ENCODE peak calls at places on chromosomes 16 and 17, in four cellular contexts. K is fibroblast of lung, M is uterus, I is pancreas. Y is an unnamed sample.

GRCh38 chr17:10067446-10068143 is 130.8 kb downstream of the GAS7 start:
- DNase-seq in K (no peak), M (no peak), I (no peak), Y (no peak)

GRCh38 chr16:49924078-49924477 is 68.2 kb upstream of the ZNF423 start:
- DNase-seq in K (no peak), M (no peak), I (no peak), Y (no peak)

GRCh38 chr17:48483004-48483403 is 47.8 kb downstream of the HOXB1 start:
- DNase-seq in I (peak; percentile 20), M (no peak), K (no peak), Y (no peak)

GRCh38 chr16:12735805-12736204 is 67.9 kb downstream of the CPPED1 start:
- DNase-seq in K (no peak), M (no peak), I (no peak), Y (no peak)

GRCh38 chr17:32865141-32865540 is 11.8 kb downstream of the MYO1D start:
- DNase-seq in I (no peak), K (no peak), M (no peak), Y (no peak)

GRCh38 chr16:79972053-79972704 is 371.6 kb upstream of the MAF start:
- DNase-seq in M (no peak), K (peak; percentile 2), I (no peak), Y (no peak)

GRCh38 chr17:17239832-17240231 is 2.9 kb upstream of the FLCN start:
- DNase-seq in I (no peak), K (no peak), M (no peak), Y (no peak)

GRCh38 chr17:74098378-74099024 is 105.0 kb upstream of the RPL38 start:
- DNase-seq in K (no peak), I (no peak), M (no peak), Y (no peak)

GRCh38 chr16:53673189-53673588 is 30.5 kb downstream of the RPGRIP1L start:
- DNase-seq in M (no peak), I (no peak), K (peak; percentile 40), Y (no peak)

GRCh38 chr16:51393381-51394005 is 242.4 kb upstream of the SALL1 start:
- DNase-seq in M (no peak), I (no peak), K (peak; percentile 53), Y (no peak)

GRCh38 chr16:19737306-19737975 is 19.4 kb downstream of the IQCK start:
- DNase-seq in M (no peak), K (no peak), I (no peak), Y (no peak)

GRCh38 chr16:84718-85452 is 6.9 kb downstream of the MPG start:
- DNase-seq in K (peak; percentile 97), I (no peak), M (peak; percentile 62), Y (no peak)
- H3K36me3 ChIP-seq in K (peaks cover 46% of the 10 kb centered on the region), I (peaks cover 12% of the 10 kb centered on the region), M (no peaks in the 10 kb centered on the region), Y (no peaks in the 10 kb centered on the region)

GRCh38 chr16:29975811-29976511 is 2.3 kb downstream of the TAOK2 start:
- DNase-seq in K (no peak), I (no peak), M (no peak), Y (no peak)

GRCh38 chr16:29978081-29978480 is 4.4 kb downstream of the TAOK2 start:
- DNase-seq in M (no peak), K (no peak), I (no peak), Y (no peak)

GRCh38 chr16:29975134-29975538 is 1.5 kb downstream of the TAOK2 start:
- DNase-seq in M (no peak), I (no peak), K (no peak), Y (no peak)

GRCh38 chr16:29978564-29979270 is 5.0 kb downstream of the TAOK2 start:
- DNase-seq in K (no peak), I (no peak), M (no peak), Y (no peak)

DNA sequence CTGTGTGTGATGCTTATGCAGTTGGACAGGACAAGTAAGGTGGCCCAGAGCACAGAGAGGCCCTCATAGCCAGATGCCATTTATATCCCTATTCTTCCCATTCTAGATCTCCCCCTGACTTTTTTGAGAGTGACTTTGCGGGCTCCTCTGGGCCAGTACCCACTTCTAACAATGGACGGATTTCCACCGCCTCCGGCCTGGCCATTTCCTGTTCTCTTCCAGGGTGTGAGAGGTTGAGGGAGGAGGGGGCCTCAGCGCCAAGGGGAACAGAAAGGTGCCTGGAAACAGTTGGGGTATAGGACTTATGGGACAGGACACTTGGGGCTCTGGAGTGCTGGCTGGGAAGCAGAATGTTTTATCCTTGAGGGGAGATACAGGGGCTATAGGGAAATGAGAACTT is 3.4 kb downstream of the TAOK2 start:
- DNase-seq in K (no peak), M (no peak), I (no peak), Y (no peak)
- H3K4me3 ChIP-seq in K (no peak overlapping the region), M (no peak overlapping the region), I (no peak overlapping the region), Y (no peak overlapping the region)

GRCh38 chr16:59192551-59193199 is 458.6 kb upstream of the GOT2 start:
- DNase-seq in I (no peak), M (no peak), K (peak; percentile 19), Y (no peak)
- TF ChIP-seq CTCF in I (no peak), M (no peak), K (peak; percentile 69), Y (no peak)

DNA sequence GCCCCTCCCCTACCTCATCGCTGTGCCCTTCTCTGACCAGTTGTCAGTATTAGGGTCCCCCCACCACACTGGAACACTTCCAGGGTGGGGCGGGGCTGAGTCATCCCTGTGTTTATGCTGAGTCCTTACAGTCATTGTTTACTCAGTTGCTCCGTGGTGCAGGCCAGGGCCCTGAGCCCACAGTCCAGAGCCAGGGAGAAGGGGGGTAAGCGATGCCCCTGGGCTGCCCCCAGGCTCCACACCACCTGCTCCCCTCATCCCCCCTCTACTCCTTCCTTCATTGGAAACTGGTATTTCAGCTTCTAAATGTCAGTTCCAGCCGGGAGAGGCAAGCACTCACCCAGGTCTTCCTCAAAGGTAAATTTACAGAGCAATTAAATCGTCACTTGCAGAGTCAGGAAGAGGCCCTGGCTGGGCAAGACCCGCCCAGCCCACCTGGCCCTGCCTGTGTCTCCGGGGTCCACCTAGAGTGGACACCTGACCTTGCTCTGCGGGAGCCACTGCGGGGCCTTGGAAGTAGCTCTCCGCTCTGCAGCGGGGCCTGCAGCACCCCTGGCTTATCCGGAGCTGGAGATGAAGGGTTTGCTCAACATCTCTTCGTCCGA is 4.8 kb downstream of the ATP2A3 start:
- DNase-seq in M (no peak), I (no peak), K (peak; percentile 70), Y (peak; percentile 87)
- H3K36me3 ChIP-seq in M (no peaks in the 10 kb centered on the region), I (no peaks in the 10 kb centered on the region), K (no peaks in the 10 kb centered on the region), Y (no peaks in the 10 kb centered on the region)